ENCODE peak calls at places on chromosomes 2 and 18, in ten cellular contexts. D, H, K, O, E, A, T, P, S and J are unnamed samples.

GRCh38 chr2:197674546-197674945 is 841 bp downstream of the RFTN2 start:
- DNase-seq in O (no peak), D (no peak), K (no peak), S (no peak), E (no peak), P (no peak), H (no peak), A (no peak), T (no peak), J (no peak)

GRCh38 chr2:233934524-233934923 is 17.4 kb downstream of the TRPM8 start:
- DNase-seq in H (no peak), K (no peak), O (no peak), A (no peak), D (no peak), T (no peak), E (no peak), P (no peak), S (no peak), J (no peak)

GRCh38 chr2:113253453-113253852 is 25.3 kb downstream of the PAX8 start:
- DNase-seq in A (no peak), P (no peak), H (no peak), S (no peak), K (no peak), D (no peak), E (no peak), O (no peak), T (no peak), J (no peak)

GRCh38 chr2:231488331-231488730 is 24.0 kb upstream of the NCL start:
- DNase-seq in P (no peak), O (no peak), S (no peak), T (no peak), K (peak; percentile 15), H (no peak), E (no peak), A (no peak), D (no peak), J (no peak)

GRCh38 chr2:120617055-120617454 is 118.6 kb upstream of the GLI2 start:
- DNase-seq in K (peak; percentile 58), D (no peak), A (no peak), E (no peak), P (no peak), S (no peak), H (no peak), O (no peak), T (peak; percentile 57), J (no peak)

GRCh38 chr2:234974501-234975385 is 22.9 kb downstream of the SH3BP4 start:
- DNase-seq in S (no peak), A (no peak), H (peak; percentile 61), T (no peak), P (no peak), E (no peak), O (no peak), D (no peak), K (no peak), J (no peak)

GRCh38 chr2:25103287-25103871 is 61.5 kb downstream of the EFR3B start:
- DNase-seq in D (no peak), A (no peak), H (no peak), P (no peak), O (no peak), E (no peak), K (no peak), T (no peak), S (peak; percentile 40), J (no peak)

GRCh38 chr2:235639387-235639786 is 145.5 kb downstream of the AGAP1 start:
- DNase-seq in P (peak; percentile 96), O (no peak), T (peak; percentile 24), S (peak; percentile 83), D (no peak), K (no peak), A (peak; percentile 52), H (no peak), E (peak; percentile 87), J (peak; percentile 64)

DNA sequence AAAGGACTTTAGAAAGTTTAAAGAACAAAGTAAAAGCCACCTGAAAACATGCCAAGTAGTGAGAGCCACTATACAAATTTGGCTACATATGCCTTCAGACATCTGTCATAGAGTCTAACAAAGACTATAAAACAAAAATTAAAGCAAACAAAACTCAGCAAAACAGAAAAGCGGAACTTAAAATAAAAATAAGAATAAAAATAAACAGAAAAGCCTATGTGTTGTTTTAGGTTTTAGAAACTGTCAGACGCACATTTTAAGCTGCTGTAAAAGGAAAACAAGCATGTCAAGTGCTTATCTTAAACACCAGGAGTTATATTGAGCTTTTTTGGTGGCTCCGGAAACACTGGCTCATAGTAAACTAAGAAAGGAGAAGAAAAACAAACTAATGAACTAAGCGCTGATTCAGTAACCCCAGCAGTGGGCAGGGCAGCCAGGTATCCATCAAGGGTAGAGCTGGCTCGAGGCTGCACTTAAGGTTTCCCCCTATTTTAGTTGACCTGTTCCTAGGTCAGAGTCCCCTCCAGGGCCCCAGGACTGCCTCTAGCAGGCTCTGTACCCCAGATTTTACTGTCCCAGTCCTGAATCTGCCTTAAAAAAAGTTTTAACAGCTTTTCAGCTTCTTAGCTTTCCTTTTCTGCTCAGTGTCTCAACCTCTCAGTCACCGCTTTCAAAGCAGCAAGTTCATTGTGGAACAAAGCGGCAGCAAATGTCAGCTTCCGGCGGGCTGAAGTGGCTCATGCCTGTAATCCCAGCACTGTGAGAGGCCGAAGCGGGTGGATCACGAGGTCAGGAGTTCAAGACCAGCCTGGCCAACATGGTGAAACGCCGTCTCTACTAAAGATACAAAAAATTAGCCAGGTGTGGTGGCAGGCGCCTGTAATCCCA is 15.3 kb upstream of the RMC1 start:
- DNase-seq in T (peak; percentile 75), E (no peak), K (peak; percentile 73), S (no peak), P (no peak), O (peak; percentile 41), A (peak; percentile 32), D (peak; percentile 37), H (no peak), J (no peak)
- H3K4me1 ChIP-seq in T (no peaks in the 10 kb centered on the region), E (no peaks in the 10 kb centered on the region), K (peaks cover 8% of the 10 kb centered on the region), S (no peaks in the 10 kb centered on the region), P (no peaks in the 10 kb centered on the region), O (peaks cover 8% of the 10 kb centered on the region), A (no peaks in the 10 kb centered on the region), D (no peaks in the 10 kb centered on the region), H (no peaks in the 10 kb centered on the region), J (peaks cover 9% of the 10 kb centered on the region)

DNA sequence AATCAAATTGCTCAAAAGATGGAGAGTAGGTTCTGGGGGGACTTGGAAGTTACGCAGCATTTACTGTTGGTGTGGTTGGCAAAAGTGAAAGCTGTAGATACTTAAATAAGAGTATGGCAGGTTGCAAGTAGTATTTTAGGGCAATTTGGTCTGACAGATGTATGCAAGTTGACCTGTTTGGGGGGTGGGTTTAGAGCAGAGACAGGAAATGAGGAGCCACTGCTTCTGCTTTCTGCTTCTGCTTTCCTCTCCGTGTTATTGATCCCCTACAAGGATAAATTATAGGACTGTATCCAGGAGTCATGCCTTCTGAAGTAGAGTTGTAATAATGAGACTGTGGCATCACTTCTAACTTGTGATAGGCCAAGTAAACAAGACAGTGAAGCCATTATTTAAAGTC is 71.2 kb downstream of the EPAS1 start:
- DNase-seq in P (no peak), K (no peak), E (no peak), A (no peak), S (no peak), H (no peak), T (no peak), D (no peak), O (no peak), J (no peak)
- H3K4me1 ChIP-seq in P (peaks cover 10% of the 10 kb centered on the region), K (peaks cover 61% of the 10 kb centered on the region), E (no peaks in the 10 kb centered on the region), A (no peaks in the 10 kb centered on the region), S (no peaks in the 10 kb centered on the region), H (peaks cover 3% of the 10 kb centered on the region), T (no peaks in the 10 kb centered on the region), D (peaks cover 6% of the 10 kb centered on the region), O (peaks cover 8% of the 10 kb centered on the region), J (no peaks in the 10 kb centered on the region)

GRCh38 chr2:36560726-36561125 is 37.2 kb downstream of the FEZ2 start:
- DNase-seq in T (no peak), S (no peak), A (no peak), O (no peak), E (peak; percentile 1), P (no peak), H (no peak), D (no peak), K (no peak), J (no peak)

GRCh38 chr2:36562245-36562644 is 35.7 kb downstream of the FEZ2 start:
- DNase-seq in E (no peak), O (no peak), H (no peak), S (no peak), T (no peak), D (no peak), K (no peak), P (no peak), A (no peak), J (no peak)

GRCh38 chr2:36562973-36563532 is 34.9 kb downstream of the FEZ2 start:
- DNase-seq in H (no peak), S (no peak), D (no peak), P (no peak), A (no peak), E (no peak), K (no peak), O (no peak), T (peak; percentile 13), J (no peak)

GRCh38 chr2:36559221-36559942 is 38.6 kb downstream of the FEZ2 start:
- DNase-seq in T (no peak), S (no peak), K (no peak), D (no peak), A (no peak), E (no peak), O (no peak), H (no peak), P (no peak), J (no peak)

DNA sequence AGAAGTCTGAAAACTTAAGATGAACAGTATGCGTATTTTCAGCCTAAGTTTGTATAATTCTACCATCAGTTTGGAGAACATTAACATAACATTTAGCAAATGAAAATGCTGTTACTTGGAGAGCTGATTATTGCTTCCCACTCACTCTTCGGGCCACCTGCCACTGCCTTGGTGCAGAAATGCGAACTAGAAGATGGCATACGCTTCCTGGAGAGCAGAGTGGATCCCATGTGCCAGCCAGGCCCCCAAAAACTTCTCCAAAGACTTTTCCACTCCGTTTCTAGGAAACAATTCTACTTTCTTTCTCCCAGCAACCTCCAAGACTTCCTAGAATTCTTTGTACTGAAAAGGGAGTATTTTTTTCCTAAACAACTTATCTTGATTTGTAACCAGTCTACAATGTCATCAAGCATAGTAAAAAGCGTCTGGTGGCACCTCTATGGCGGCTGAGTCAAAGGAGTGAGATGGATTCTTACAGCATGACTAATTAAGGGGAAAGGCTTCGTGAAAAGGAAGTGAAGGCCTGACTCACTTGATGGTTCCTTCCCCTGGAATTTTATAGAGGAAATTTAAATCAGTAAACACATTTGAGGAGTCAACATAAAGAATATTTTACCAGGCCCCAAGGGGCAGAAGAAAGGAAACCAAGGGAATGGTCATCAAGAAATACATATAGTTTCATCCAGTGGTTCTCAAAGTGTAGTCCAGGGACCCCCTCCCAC is 36.6 kb downstream of the FEZ2 start:
- DNase-seq in H (peak; percentile 55), S (no peak), K (no peak), A (peak; percentile 61), P (no peak), O (no peak), T (no peak), E (no peak), D (no peak), J (no peak)
- H3K4me1 ChIP-seq in H (peaks cover 4% of the 10 kb centered on the region), S (no peaks in the 10 kb centered on the region), K (peaks cover 30% of the 10 kb centered on the region), A (peaks cover 4% of the 10 kb centered on the region), P (peaks cover 7% of the 10 kb centered on the region), O (no peaks in the 10 kb centered on the region), T (peaks cover 16% of the 10 kb centered on the region), E (no peaks in the 10 kb centered on the region), D (no peaks in the 10 kb centered on the region), J (peaks cover 55% of the 10 kb centered on the region)

DNA sequence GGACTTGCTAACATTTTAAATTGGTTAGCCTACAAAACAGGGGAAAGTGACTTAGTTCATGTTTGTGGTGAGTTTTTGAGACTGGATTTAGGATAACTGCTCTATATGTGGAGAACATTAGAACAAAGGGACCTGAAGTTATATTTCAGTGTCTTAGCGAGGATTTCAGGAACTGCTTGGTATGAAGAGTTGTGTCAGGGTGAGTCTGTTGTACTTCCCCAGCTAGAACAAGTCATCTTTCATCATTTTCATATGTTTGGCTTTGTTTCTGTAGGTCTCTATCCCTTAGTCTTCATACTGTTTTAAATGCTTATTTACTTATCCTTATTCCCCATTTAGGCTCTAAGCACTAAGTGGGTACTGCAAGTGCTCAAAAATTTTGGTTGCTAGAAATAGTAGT is 41.9 kb downstream of the KCMF1 start:
- DNase-seq in O (no peak), H (no peak), D (no peak), T (no peak), K (no peak), A (no peak), E (no peak), P (no peak), S (no peak), J (no peak)
- H3K4me1 ChIP-seq in O (peaks cover 36% of the 10 kb centered on the region), H (peaks cover 5% of the 10 kb centered on the region), D (peaks cover 6% of the 10 kb centered on the region), T (peaks cover 19% of the 10 kb centered on the region), K (peaks cover 52% of the 10 kb centered on the region), A (no peaks in the 10 kb centered on the region), E (no peaks in the 10 kb centered on the region), P (peaks cover 47% of the 10 kb centered on the region), S (peaks cover 4% of the 10 kb centered on the region), J (peaks cover 51% of the 10 kb centered on the region)